ENCODE peak calls at places on chromosomes 12 and 14, in ten cellular contexts. E is astrocyte, Q is mucosa of descending colon, D is AG09319, C is neural crest cell, Z is hepatocyte, A is osteocyte, Y is GM06990, O is endothelial cell, X is endothelial cell of umbilical vein. W is an unnamed sample.

GRCh38 chr14:53619625-53620324 is 336.9 kb downstream of the BMP4 start:
- DNase-seq in X (no peak), O (no peak), E (peak), Z (no peak), D (no peak), C (no peak), Q (no peak), A (no peak), Y (no peak), W (peak)

GRCh38 chr14:24664366-24664765 is 30.4 kb upstream of the GZMB start:
- DNase-seq in C (no peak), Z (no peak), Q (no peak), Y (no peak), D (no peak), X (no peak), A (no peak), E (no peak), O (no peak), W (no peak)

GRCh38 chr12:44696542-44696941 is 179.6 kb downstream of the NELL2 start:
- DNase-seq in O (no peak), E (no peak), A (no peak), Z (no peak), D (no peak), Q (no peak), Y (no peak), C (no peak), X (no peak), W (no peak)

GRCh38 chr14:68780358-68781160 is 12.3 kb downstream of the ZFP36L1 start:
- DNase-seq in A (no peak), Z (peak), Q (peak), X (peak), D (no peak), C (no peak), E (peak), Y (no peak), O (no peak), W (peak)

GRCh38 chr12:51748235-51748634 is 100.3 kb downstream of the FIGNL2 start:
- DNase-seq in Z (no peak), Y (no peak), C (no peak), E (no peak), X (no peak), Q (no peak), D (no peak), O (no peak), A (no peak), W (no peak)

GRCh38 chr14:94536836-94537235 is 24.4 kb upstream of the SERPINA4 start:
- DNase-seq in E (no peak), C (no peak), Z (no peak), O (no peak), Q (no peak), A (peak), Y (no peak), X (no peak), D (no peak), W (no peak)

GRCh38 chr12:47938093-47938492 is 25.3 kb upstream of the TMEM106C start:
- DNase-seq in A (no peak), C (no peak), E (peak), Q (no peak), Y (no peak), D (no peak), O (no peak), X (no peak), Z (no peak), W (peak)

GRCh38 chr12:118183711-118184110 is 47.8 kb downstream of the PEBP1 start:
- DNase-seq in O (no peak), Y (no peak), E (no peak), C (no peak), X (peak), A (no peak), D (no peak), Z (no peak), Q (no peak), W (no peak)

GRCh38 chr12:58268080-58268479 is 326.7 kb downstream of the ATP23 start:
- DNase-seq in A (no peak), D (no peak), Y (no peak), Z (no peak), E (no peak), X (peak), O (no peak), C (no peak), Q (no peak), W (no peak)

GRCh38 chr12:58262796-58263195 is 321.4 kb downstream of the ATP23 start:
- DNase-seq in O (no peak), Y (no peak), Z (no peak), C (no peak), A (no peak), Q (no peak), E (no peak), X (no peak), D (no peak), W (no peak)
- TF ChIP-seq CTCF in O (no peak), Y (no peak), Z (no peak), C (no peak), A (no peak), Q (no peak), E (no peak), X (no peak), D (no peak), W (no peak)

GRCh38 chr12:107509421-107509820 is 176.2 kb upstream of the PWP1 start:
- DNase-seq in O (no peak), Z (no peak), A (no peak), D (no peak), X (no peak), Y (no peak), Q (no peak), E (no peak), C (no peak), W (no peak)
- TF ChIP-seq CTCF in O (no peak), Z (no peak), A (no peak), D (no peak), X (no peak), Y (no peak), Q (no peak), E (no peak), C (no peak), W (no peak)

GRCh38 chr14:26255213-26255612 is 342.6 kb downstream of the NOVA1 start:
- DNase-seq in Q (no peak), O (no peak), C (no peak), Z (peak), E (peak), D (no peak), Y (no peak), X (peak), A (no peak), W (peak)
- TF ChIP-seq CTCF in Q (no peak), O (no peak), C (peak), Z (peak), E (peak), D (peak), Y (no peak), X (peak), A (peak), W (peak)

GRCh38 chr12:2074792-2075191 is 22.0 kb downstream of the CACNA1C start:
- DNase-seq in Z (no peak), Y (no peak), Q (no peak), A (no peak), E (no peak), D (no peak), X (no peak), O (no peak), C (no peak), W (no peak)

GRCh38 chr12:2076196-2076570 is 23.4 kb downstream of the CACNA1C start:
- DNase-seq in Z (no peak), A (no peak), E (no peak), X (no peak), Y (no peak), Q (no peak), D (no peak), C (no peak), O (no peak), W (no peak)

GRCh38 chr12:2075558-2076195 is 22.9 kb downstream of the CACNA1C start:
- DNase-seq in X (no peak), Y (no peak), Z (no peak), A (no peak), E (no peak), Q (no peak), D (no peak), O (no peak), C (no peak), W (no peak)

GRCh38 chr12:2080604-2081003 is 27.8 kb downstream of the CACNA1C start:
- DNase-seq in O (no peak), C (no peak), X (no peak), Q (no peak), E (no peak), A (no peak), Y (no peak), Z (no peak), D (no peak), W (no peak)

DNA sequence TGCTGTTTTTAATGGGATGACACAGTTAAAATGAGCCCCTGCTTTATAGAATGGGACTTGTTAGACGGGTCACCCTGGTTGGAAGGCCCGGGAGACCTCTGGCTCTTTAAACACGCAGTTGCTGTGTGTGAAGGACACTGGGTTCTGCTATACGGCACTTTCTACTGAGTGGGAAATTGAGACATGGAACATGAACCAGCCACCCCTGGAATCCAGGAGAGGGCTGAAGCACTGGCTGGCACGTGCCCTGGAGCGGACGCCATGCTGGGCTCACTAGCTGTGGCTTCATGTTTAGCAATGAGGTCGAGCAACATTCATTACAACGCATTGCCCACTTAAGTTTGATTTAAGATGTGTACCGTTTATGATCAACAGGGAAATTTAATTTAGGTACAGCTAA is 23.9 kb downstream of the CACNA1C start:
- DNase-seq in Q (no peak), E (no peak), D (no peak), O (no peak), X (no peak), C (no peak), Z (no peak), Y (no peak), A (no peak), W (no peak)
- TF ChIP-seq CTCF in Q (no peak), E (no peak), D (no peak), O (no peak), X (no peak), C (no peak), Z (no peak), Y (no peak), A (no peak), W (no peak)

DNA sequence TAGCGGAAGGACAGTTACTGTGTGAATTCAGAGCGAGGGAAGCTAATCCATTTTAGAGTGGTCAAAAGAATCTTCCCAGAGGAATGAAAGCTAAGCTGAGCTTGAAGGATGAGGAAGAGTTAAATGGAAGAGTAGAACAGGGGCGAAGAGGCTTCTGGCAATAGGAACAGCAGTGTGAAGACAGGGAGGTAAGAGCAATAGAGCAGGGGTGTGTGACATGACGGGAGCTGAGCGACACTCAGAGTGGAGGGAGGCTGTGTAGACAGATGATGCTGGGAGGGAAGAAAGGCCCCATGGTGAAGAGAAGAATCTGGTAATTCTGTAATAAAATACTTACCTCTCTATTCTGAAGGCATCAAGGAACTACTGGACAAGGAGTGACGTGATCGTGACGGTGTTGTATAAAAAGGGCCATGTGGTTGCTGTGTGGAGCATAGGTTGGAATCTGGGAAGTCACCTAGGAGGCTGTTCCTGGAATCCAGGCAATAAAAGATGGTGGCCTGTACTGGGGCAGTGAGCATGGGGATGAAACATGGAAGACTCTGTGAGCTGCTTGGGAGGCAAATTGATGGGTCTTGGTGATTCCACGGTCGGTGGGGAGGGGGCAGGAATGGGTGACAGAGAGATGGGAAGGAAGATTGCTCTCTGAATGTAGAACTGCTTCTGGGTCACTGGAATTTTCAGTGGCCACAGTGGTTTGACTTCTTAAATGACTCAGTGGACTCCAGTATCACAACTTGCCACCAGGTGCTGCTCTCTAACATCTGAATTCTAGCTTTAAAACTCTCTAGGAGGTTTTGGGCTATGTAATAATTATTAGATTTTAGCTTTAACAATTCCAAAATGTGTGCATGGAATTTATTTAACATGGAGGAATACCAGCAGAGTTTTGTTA is 164.1 kb downstream of the ATP23 start:
- DNase-seq in Z (no peak), E (peak), Q (no peak), C (no peak), D (no peak), O (no peak), A (no peak), X (peak), Y (no peak), W (peak)
- TF ChIP-seq CTCF in Z (no peak), E (peak), Q (no peak), C (peak), D (peak), O (peak), A (peak), X (peak), Y (peak), W (peak)

GRCh38 chr12:57089259-57090245 is 638 bp downstream of the NAB2 start:
- DNase-seq in Y (peak), X (peak), A (no peak), O (peak), Q (peak), C (peak), E (peak), D (no peak), Z (peak), W (peak)

GRCh38 chr12:57090456-57090855 is 1.5 kb downstream of the NAB2 start:
- DNase-seq in A (no peak), O (no peak), Y (no peak), Z (no peak), X (no peak), D (no peak), E (no peak), C (no peak), Q (no peak), W (no peak)

GRCh38 chr12:57092529-57092862 is 3.6 kb downstream of the NAB2 start:
- DNase-seq in D (no peak), C (no peak), X (no peak), A (no peak), O (no peak), Q (no peak), Y (no peak), Z (no peak), E (no peak), W (no peak)

GRCh38 chr12:57091633-57092528 is 3.0 kb downstream of the NAB2 start:
- DNase-seq in A (no peak), O (no peak), E (no peak), X (no peak), Q (no peak), Z (no peak), C (no peak), Y (no peak), D (no peak), W (no peak)

DNA sequence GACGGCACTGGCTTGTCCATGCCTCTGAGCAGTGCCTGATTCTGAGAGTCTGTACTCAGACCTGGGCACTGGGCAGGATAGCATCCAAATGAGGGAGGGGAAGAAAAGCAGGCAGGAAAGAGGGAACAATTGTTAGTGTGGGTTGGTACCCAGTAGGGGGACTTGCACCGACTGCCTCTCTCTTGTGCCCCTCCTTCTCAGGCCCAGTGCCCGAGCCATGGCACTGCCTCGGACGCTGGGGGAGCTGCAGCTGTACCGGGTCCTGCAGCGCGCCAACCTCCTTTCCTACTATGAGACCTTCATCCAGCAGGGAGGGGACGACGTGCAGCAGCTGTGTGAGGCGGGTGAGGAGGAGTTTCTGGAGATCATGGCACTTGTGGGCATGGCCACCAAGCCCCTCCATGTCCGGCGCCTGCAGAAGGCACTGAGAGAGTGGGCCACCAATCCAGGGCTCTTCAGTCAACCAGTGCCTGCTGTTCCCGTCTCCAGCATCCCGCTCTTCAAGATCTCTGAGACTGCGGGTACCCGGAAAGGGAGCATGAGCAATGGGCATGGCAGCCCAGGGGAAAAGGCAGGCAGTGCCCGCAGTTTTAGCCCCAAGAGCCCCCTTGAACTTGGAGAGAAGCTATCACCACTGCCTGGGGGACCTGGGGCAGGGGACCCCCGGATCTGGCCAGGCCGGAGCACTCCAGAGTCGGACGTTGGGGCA is 2.2 kb downstream of the NAB2 start:
- DNase-seq in Y (no peak), Q (peak), D (no peak), O (no peak), Z (no peak), C (no peak), X (no peak), A (no peak), E (no peak), W (peak)
- TF ChIP-seq CTCF in Y (no peak), Q (no peak), D (peak), O (no peak), Z (no peak), C (no peak), X (peak), A (no peak), E (no peak), W (peak)

GRCh38 chr14:71610149-71610548 is 322.1 kb upstream of the RGS6 start:
- DNase-seq in Y (no peak), E (no peak), A (no peak), O (no peak), Q (no peak), Z (no peak), C (no peak), D (no peak), X (no peak), W (no peak)
- TF ChIP-seq CTCF in Y (no peak), E (no peak), A (peak), O (no peak), Q (no peak), Z (no peak), C (no peak), D (no peak), X (no peak), W (no peak)

GRCh38 chr12:104669851-104670337 is 213.1 kb downstream of the CHST11 start:
- DNase-seq in Z (peak), X (no peak), D (no peak), Q (peak), O (no peak), Y (peak), E (peak), A (no peak), C (no peak), W (no peak)

GRCh38 chr12:104667139-104667538 is 210.4 kb downstream of the CHST11 start:
- DNase-seq in Y (no peak), O (no peak), E (peak), Z (peak), D (no peak), C (no peak), A (no peak), Q (no peak), X (no peak), W (no peak)

GRCh38 chr12:104668274-104668718 is 211.5 kb downstream of the CHST11 start:
- DNase-seq in O (no peak), E (peak), D (no peak), C (no peak), A (no peak), Z (peak), Y (no peak), X (no peak), Q (no peak), W (no peak)

GRCh38 chr12:104670439-104671406 is 214.0 kb downstream of the CHST11 start:
- DNase-seq in Q (no peak), D (no peak), Y (no peak), E (no peak), Z (no peak), O (no peak), C (no peak), X (no peak), A (no peak), W (no peak)

GRCh38 chr12:104669057-104669770 is 212.5 kb downstream of the CHST11 start:
- DNase-seq in A (no peak), E (no peak), O (no peak), Q (peak), Y (no peak), C (peak), Z (peak), D (no peak), X (peak), W (no peak)
- TF ChIP-seq CTCF in A (peak), E (no peak), O (no peak), Q (no peak), Y (no peak), C (peak), Z (peak), D (peak), X (no peak), W (peak)

GRCh38 chr14:33510991-33511390 is 439.9 kb downstream of the EGLN3 start:
- DNase-seq in A (no peak), D (no peak), O (no peak), X (no peak), E (no peak), Y (no peak), Q (no peak), Z (no peak), C (no peak), W (no peak)

GRCh38 chr14:33515441-33515840 is 435.4 kb downstream of the EGLN3 start:
- DNase-seq in A (no peak), E (peak), X (no peak), D (no peak), Z (no peak), Q (no peak), O (no peak), Y (no peak), C (no peak), W (no peak)

GRCh38 chr14:33509927-33510535 is 440.8 kb downstream of the EGLN3 start:
- DNase-seq in C (no peak), Q (no peak), Z (no peak), Y (no peak), E (peak), D (no peak), O (no peak), A (no peak), X (peak), W (no peak)

GRCh38 chr14:33509454-33509853 is 441.4 kb downstream of the EGLN3 start:
- DNase-seq in X (no peak), A (no peak), C (no peak), O (no peak), E (no peak), Q (no peak), Y (no peak), Z (no peak), D (no peak), W (no peak)

GRCh38 chr14:33512201-33512600 is 438.7 kb downstream of the EGLN3 start:
- DNase-seq in X (no peak), D (no peak), C (no peak), Y (no peak), E (peak), Z (no peak), A (no peak), O (no peak), Q (no peak), W (peak)
- TF ChIP-seq CTCF in X (no peak), D (no peak), C (no peak), Y (no peak), E (no peak), Z (no peak), A (no peak), O (no peak), Q (no peak), W (no peak)

DNA sequence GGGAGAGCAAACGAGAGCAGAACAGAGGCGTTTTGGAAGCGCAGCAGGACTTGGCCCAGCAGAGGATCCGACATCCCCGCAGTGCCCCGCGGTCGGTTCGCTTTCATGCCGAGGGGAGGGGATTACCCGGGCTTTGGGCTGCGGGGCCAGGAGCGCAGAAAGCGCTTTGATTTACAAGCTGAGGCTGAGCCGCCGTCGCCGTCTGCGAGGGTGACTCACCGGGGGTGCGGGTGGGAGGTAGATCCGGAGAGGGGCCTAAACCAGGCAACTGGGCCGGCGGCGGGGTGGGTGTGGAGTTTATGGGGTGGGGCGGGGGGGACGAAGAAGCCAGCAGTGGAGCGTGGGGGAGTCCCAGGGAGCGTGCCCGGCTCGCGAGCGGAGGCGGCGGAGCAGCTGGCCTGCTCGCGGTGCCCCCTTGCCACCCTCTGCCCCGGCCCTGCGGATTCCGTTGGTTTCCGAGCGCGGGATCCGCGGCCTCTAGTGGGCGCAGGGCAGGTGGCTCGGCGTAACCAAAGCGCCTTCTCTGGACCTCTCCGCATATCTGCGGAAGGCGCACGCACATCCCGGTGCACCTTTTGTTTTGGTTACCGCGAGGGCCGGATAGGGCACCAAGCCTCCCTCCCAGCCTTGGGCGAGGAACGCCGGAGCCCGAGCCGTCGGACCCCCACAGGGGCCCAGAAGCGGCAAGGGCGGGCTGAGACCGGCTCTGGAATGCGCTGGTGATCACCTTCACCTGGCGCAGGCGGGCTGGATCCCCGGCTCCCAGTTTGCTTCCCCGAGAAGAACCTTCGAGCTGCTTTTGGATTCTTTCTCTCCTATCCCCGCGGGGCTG is 2.6 kb downstream of the SIX4 start:
- DNase-seq in Y (peak), Z (peak), O (peak), C (peak), A (peak), X (peak), Q (peak), E (peak), D (no peak), W (peak)
- TF ChIP-seq CTCF in Y (peak), Z (peak), O (no peak), C (peak), A (peak), X (peak), Q (no peak), E (no peak), D (peak), W (peak)

W was measured in HFFc6.